ENCODE peak calls at places on chromosome 7, in seven cellular contexts. D, O, S, F, X, T and P are unnamed samples. For H3K4me1, the result is how much of the 10 kb centered on the place peaks cover.

GRCh38 chr7:288671-289101 is 1.3 kb upstream of the FOXL3 start:
- DNase-seq in F (no peak), O (no peak), X (no peak), D (no peak), T (no peak), S (no peak), P (no peak)

GRCh38 chr7:157849726-157850125 is 512.9 kb downstream of the DNAJB6 start:
- DNase-seq in S (no peak), T (no peak), X (no peak), D (no peak), O (no peak), F (no peak), P (no peak)

GRCh38 chr7:132553031-132553430 is 23.2 kb downstream of the PLXNA4 start:
- DNase-seq in O (no peak), S (no peak), F (no peak), D (no peak), T (no peak), X (no peak), P (no peak)

GRCh38 chr7:2966466-2967078 is 77.1 kb downstream of the CARD11 start:
- DNase-seq in O (no peak), T (no peak), S (no peak), X (no peak), D (no peak), F (no peak), P (no peak)

GRCh38 chr7:2399848-2400587 is 3.4 kb upstream of the CHST12 start:
- DNase-seq in F (peak), O (peak), X (peak), D (no peak), S (no peak), T (no peak), P (peak)

GRCh38 chr7:42237162-42237821 is at the start of gene GLI3:
- DNase-seq in D (no peak), O (peak), X (peak), S (no peak), F (no peak), T (peak), P (peak)

GRCh38 chr7:85135931-85136330 is 50.9 kb downstream of the SEMA3D start:
- DNase-seq in D (no peak), F (no peak), O (no peak), X (no peak), T (no peak), S (no peak), P (no peak)

GRCh38 chr7:31696270-31696669 is 9.3 kb downstream of the PPP1R17 start:
- DNase-seq in X (no peak), D (no peak), S (no peak), F (no peak), O (no peak), T (no peak), P (no peak)

GRCh38 chr7:149854611-149855367 is 16.6 kb downstream of the ZNF862 start:
- DNase-seq in S (no peak), D (no peak), T (no peak), F (peak), X (peak), O (peak), P (peak)

GRCh38 chr7:136441835-136442234 is 426.6 kb upstream of the CHRM2 start:
- DNase-seq in T (no peak), S (no peak), F (no peak), D (no peak), O (no peak), X (no peak), P (no peak)

GRCh38 chr7:73968511-73968910 is 59.5 kb upstream of the ELN start:
- DNase-seq in X (no peak), T (no peak), F (no peak), O (no peak), D (no peak), S (no peak), P (no peak)

GRCh38 chr7:151436446-151437162 is 3.3 kb downstream of the CRYGN start:
- DNase-seq in D (no peak), O (no peak), T (no peak), S (no peak), F (peak), X (peak), P (no peak)

GRCh38 chr7:151435103-151435916 is 4.6 kb downstream of the CRYGN start:
- DNase-seq in X (no peak), D (no peak), S (no peak), F (no peak), T (no peak), O (no peak), P (no peak)

GRCh38 chr7:151437866-151438516 is 1.9 kb downstream of the CRYGN start:
- DNase-seq in X (no peak), O (no peak), F (no peak), S (no peak), T (no peak), D (no peak), P (no peak)

GRCh38 chr7:151435971-151436370 is 4.0 kb downstream of the CRYGN start:
- DNase-seq in D (no peak), O (no peak), F (no peak), X (no peak), S (no peak), T (no peak), P (no peak)

GRCh38 chr7:151437163-151437553 is 2.8 kb downstream of the CRYGN start:
- DNase-seq in S (no peak), D (no peak), T (no peak), O (no peak), F (no peak), X (no peak), P (no peak)
- H3K4me1 ChIP-seq in S (under half), D (under half), T (under half), O (under half), F (under half), X (under half), P (under half)

GRCh38 chr7:50580053-50580452 is 14.8 kb upstream of the DDC start:
- DNase-seq in F (no peak), D (no peak), O (no peak), T (no peak), X (no peak), S (no peak), P (no peak)
- H3K4me1 ChIP-seq in F (under half), D (under half), O (under half), T (under half), X (under half), S (under half), P (under half)

GRCh38 chr7:113408999-113409398 is 290.6 kb upstream of the SMIM30 start:
- DNase-seq in D (no peak), T (no peak), S (no peak), X (no peak), O (no peak), F (no peak), P (no peak)

GRCh38 chr7:113405296-113406056 is 287.1 kb upstream of the SMIM30 start:
- DNase-seq in O (no peak), F (no peak), X (no peak), D (no peak), T (no peak), S (no peak), P (no peak)

GRCh38 chr7:113402005-113402404 is 283.7 kb upstream of the SMIM30 start:
- DNase-seq in D (no peak), T (no peak), F (no peak), O (no peak), S (no peak), X (no peak), P (no peak)

DNA sequence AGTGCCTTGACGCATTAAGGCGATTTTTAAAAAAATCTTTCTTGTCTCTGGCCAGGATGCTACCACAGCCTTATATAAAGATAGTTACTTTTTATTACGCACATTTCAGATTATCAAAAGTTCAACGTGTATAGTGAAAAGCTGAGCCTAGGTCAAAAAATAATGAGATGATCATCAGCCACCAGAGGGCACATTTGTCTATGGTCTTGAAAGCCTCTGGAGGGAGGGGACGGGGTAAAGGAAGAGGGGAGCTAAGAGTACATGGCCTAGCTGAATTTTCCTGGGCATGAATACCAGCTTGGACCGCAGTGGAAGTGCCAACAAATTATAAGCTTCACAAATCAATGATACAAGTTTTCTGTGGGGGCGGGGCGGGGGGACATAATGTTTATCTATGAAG is 285.9 kb upstream of the SMIM30 start:
- DNase-seq in D (no peak), S (no peak), F (no peak), X (no peak), T (no peak), O (no peak), P (peak)
- H3K4me1 ChIP-seq in D (under half), S (under half), F (under half), X (under half), T (under half), O (under half), P (under half)

DNA sequence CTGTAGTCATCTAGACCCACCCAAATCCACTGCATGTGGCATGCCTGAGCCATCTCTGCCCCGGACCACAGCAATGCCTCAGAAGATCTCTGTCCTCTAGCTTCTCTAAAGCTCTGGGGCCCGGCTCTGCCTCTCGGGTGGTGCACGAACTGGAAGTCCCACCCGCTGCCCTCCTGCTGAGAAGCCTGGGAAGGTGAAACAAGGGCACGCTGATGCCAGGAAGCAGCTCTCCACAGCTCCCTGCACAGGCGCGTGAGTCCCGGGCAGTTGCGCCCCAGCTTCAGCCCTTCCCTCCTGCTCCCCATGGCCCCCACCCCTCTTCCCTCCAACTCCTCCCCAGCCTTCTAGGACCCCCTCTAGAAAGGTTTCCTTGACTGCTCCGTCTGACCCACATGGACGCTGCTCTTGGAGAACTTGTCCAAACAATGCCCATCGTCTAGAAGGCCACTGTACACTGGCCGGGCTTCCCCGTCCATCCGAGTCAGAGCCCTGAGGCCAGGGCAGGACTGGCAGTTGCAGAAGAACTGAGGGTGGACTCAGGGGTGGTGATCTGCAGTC is 12.8 kb downstream of the KCNH2 start:
- DNase-seq in O (no peak), D (no peak), T (no peak), S (no peak), X (no peak), F (no peak), P (no peak)
- H3K4me1 ChIP-seq in O (under half), D (under half), T (under half), S (under half), X (under half), F (half or more), P (under half)

DNA sequence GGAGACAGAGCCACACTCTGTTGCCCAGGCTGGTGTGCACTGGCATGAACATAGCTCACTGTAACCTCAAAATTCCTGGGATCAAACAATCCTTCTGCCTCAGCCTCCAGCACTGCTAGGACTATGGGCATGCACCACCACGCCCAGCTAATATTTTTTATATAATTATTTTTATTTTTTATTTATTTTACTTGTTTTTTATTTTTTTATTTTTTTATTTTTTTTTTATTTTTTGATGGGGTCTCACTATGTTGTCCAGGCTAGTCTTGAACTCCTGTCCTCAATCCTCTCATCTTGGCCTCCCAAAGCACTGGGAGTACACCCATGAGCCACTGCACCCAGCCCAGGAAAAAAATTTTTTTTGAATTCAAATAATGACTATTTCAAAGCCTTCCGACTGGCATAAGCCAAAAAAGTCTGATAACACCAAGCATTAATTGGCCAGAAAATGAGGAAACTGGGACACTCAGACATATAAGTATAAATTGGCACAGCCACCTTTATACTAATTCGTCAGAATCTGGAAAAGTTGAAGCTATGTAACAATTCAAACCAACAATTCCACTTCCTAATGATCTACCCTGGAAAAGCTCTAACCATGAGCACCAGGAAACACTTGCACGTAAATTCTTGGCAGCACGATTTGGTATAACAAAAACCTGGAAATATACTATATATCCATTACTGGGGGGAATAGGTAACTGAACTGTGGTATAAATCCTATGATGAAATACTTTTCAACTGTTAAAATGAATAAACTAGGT is 6.3 kb downstream of the ZC3HAV1 start:
- DNase-seq in O (no peak), X (no peak), S (no peak), F (no peak), T (no peak), D (no peak), P (no peak)
- H3K4me1 ChIP-seq in O (under half), X (under half), S (half or more), F (under half), T (under half), D (under half), P (half or more)

GRCh38 chr7:80918909-80919721 is at the start of gene SEMA3C:
- DNase-seq in D (no peak), X (peak), O (peak), F (peak), T (peak), S (no peak), P (no peak)
- H3K4me1 ChIP-seq in D (under half), X (under half), O (under half), F (under half), T (under half), S (under half), P (under half)

DNA sequence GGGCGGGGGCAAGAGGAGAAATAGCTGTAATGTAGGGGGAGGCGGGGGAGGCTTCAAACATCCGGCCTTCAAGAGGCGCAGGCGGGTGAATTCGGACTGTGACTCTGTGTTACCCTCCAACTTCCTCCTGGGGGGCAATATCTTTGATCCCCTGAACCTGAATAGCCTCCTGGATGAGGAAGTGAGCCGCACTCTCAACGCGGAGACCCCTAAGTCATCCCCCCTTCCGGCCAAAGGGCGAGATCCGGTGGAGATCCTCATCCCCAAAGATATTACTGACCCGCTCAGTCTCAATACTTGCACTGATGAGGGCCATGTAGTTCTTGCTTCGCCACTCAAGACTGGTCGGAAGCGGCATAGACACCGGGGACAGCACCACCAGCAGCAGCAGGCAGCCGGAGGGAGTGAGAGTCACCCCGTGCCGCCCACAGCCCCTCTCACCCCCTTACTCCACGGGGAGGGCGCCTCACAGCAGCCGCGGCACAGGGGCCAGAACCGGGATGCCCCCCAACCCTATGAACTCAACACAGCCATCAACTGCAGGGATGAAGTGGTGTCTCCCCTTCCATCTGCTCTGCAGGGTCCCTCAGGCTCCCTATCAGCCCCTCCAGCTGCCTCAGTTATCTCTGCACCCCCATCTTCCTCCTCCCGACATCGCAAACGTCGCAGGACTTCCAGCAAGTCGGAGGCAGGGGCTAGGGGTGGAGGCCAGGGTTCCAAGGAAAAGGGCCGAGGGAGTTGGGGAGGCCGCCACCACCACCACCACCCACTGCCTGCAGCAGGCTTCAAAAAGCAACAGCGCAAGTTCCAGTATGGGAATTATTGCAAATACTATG is 1.0 kb downstream of the MEPCE start:
- DNase-seq in T (no peak), S (peak), X (no peak), F (peak), O (no peak), D (no peak), P (no peak)
- H3K4me1 ChIP-seq in T (under half), S (half or more), X (under half), F (under half), O (under half), D (under half), P (half or more)

DNA sequence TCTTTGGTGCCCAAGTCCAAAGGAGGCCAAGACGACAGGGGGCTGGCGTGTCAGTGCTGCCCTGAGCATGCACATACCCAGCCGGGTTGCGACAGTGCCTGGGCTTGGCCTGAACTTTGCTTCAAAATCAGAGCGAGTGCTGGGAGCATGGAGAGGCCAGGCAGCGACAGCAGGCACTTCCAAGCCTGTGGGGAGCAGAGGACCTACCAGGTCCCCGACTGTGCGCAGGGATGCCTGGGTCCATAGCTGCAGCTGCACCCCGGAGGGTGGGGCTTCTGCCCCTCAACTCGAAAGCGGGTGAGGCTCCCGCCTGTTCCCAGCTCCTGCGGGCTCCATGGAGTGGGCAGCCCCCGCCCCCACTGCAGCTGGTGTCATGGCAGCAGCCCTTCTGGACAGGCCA is 79.1 kb downstream of the HDAC9 start:
- DNase-seq in D (no peak), S (no peak), F (no peak), X (no peak), T (no peak), O (no peak), P (no peak)
- H3K4me1 ChIP-seq in D (under half), S (under half), F (under half), X (under half), T (under half), O (under half), P (under half)